ENCODE peak calls at places on chromosomes 16 and 17, in seven cellular contexts. T is WTC11, Q is OCI-LY7, S is foreskin keratinocyte, L is NCI-H345, Y is amygdala, X is HL-60. A is an unnamed sample.

GRCh38 chr17:3953542-3953941 is 10.7 kb downstream of the ATP2A3 start:
- DNase-seq in X (no peak), L (no peak), Q (no peak), T (no peak), S (no peak), Y (no peak), A (no peak)

GRCh38 chr17:3851461-3852100 is 5.5 kb upstream of the NCBP3 start:
- DNase-seq in L (no peak), Q (no peak), X (no peak), S (no peak), T (no peak), Y (no peak), A (no peak)

GRCh38 chr16:80158766-80159165 is 382.0 kb upstream of the DYNLRB2 start:
- DNase-seq in S (peak; percentile 93), Q (no peak), T (no peak), Y (no peak), X (no peak), L (no peak), A (no peak)

GRCh38 chr16:84007946-84008345 is 34.6 kb downstream of the SLC38A8 start:
- DNase-seq in Y (no peak), X (no peak), L (no peak), S (no peak), T (no peak), Q (no peak), A (no peak)

GRCh38 chr16:81401035-81401950 is 43.3 kb upstream of the CMIP start:
- DNase-seq in Y (no peak), S (peak; percentile 81), T (no peak), Q (no peak), X (no peak), L (no peak), A (no peak)

GRCh38 chr16:81478876-81479496 is 34.4 kb downstream of the CMIP start:
- DNase-seq in Y (no peak), T (no peak), X (peak; percentile 83), S (no peak), Q (peak; percentile 89), L (no peak), A (peak; percentile 87)

GRCh38 chr16:2148714-2149629 is 547 bp downstream of the RAB26 start:
- DNase-seq in X (no peak), Q (peak; percentile 54), L (no peak), S (no peak), Y (no peak), T (no peak), A (peak; percentile 43)

GRCh38 chr16:69260019-69260418 is 51.1 kb upstream of the VPS4A start:
- DNase-seq in Y (no peak), X (no peak), T (peak; percentile 23), S (no peak), Q (no peak), L (no peak), A (no peak)

GRCh38 chr17:75325827-75326586 is 36.8 kb upstream of the SLC25A19 start:
- DNase-seq in X (peak; percentile 74), T (no peak), Y (no peak), S (no peak), L (no peak), Q (no peak), A (no peak)